ENCODE peak calls at places on chromosomes 6 and 20, in four cellular contexts. One of them, this sample, is unnamed.

GRCh38 chr6:113654396-113654795 is 202.7 kb upstream of the MARCKS start:
- DNase-seq in RWPE1: peak
- DNase-seq in K562: no peak
- DNase-seq in natural killer cell: no peak
- DNase-seq in this sample: no peak

GRCh38 chr6:157990321-157991066 is 8.8 kb downstream of the SYNJ2 start:
- DNase-seq in RWPE1: no peak
- DNase-seq in K562: no peak
- DNase-seq in natural killer cell: no peak
- DNase-seq in this sample: no peak

GRCh38 chr6:28105286-28105685 is 19.1 kb upstream of the ZSCAN16 start:
- DNase-seq in RWPE1: peak
- DNase-seq in K562: peak
- DNase-seq in natural killer cell: no peak
- DNase-seq in this sample: no peak

GRCh38 chr6:126188271-126188909 is 151.5 kb upstream of the CENPW start:
- DNase-seq in RWPE1: no peak
- DNase-seq in K562: no peak
- DNase-seq in natural killer cell: no peak
- DNase-seq in this sample: no peak

GRCh38 chr6:156773476-156773875 is 3.7 kb upstream of the ARID1B start:
- DNase-seq in RWPE1: no peak
- DNase-seq in K562: no peak
- DNase-seq in natural killer cell: no peak
- DNase-seq in this sample: no peak

GRCh38 chr20:43971233-43971632 is 56.6 kb downstream of the TOX2 start:
- DNase-seq in RWPE1: no peak
- DNase-seq in K562: no peak
- DNase-seq in natural killer cell: no peak
- DNase-seq in this sample: no peak

GRCh38 chr20:46084805-46085792 is 4.7 kb downstream of the NCOA5 start:
- DNase-seq in RWPE1: peak
- DNase-seq in K562: peak
- DNase-seq in natural killer cell: no peak
- DNase-seq in this sample: no peak

GRCh38 chr6:109434456-109434855 is 6.0 kb downstream of the PPIL6 start:
- DNase-seq in RWPE1: no peak
- DNase-seq in K562: no peak
- DNase-seq in natural killer cell: no peak
- DNase-seq in this sample: no peak

GRCh38 chr20:63578224-63579016 is 4.4 kb upstream of the HELZ2 start:
- DNase-seq in RWPE1: no peak
- DNase-seq in K562: no peak
- DNase-seq in natural killer cell: no peak
- DNase-seq in this sample: no peak

GRCh38 chr6:44016131-44016870 is 111.0 kb downstream of the MRPL14 start:
- DNase-seq in RWPE1: no peak
- DNase-seq in K562: no peak
- DNase-seq in natural killer cell: no peak
- DNase-seq in this sample: no peak

GRCh38 chr6:64330694-64331309 is 695.2 kb downstream of the PHF3 start:
- DNase-seq in RWPE1: peak
- DNase-seq in K562: no peak
- DNase-seq in natural killer cell: no peak
- DNase-seq in this sample: peak

GRCh38 chr6:157699777-157700636 is 123.0 kb upstream of the SNX9 start:
- DNase-seq in RWPE1: no peak
- DNase-seq in K562: no peak
- DNase-seq in natural killer cell: no peak
- DNase-seq in this sample: no peak

GRCh38 chr20:36084897-36085617 is 69.5 kb upstream of the EPB41L1 start:
- DNase-seq in RWPE1: peak
- DNase-seq in K562: peak
- DNase-seq in natural killer cell: no peak
- DNase-seq in this sample: no peak

GRCh38 chr6:31138982-31139381 is at the start of gene PSORS1C2:
- DNase-seq in RWPE1: no peak
- DNase-seq in K562: no peak
- DNase-seq in natural killer cell: no peak
- DNase-seq in this sample: no peak

GRCh38 chr20:17646209-17646717 is 35.8 kb downstream of the RRBP1 start:
- DNase-seq in RWPE1: no peak
- DNase-seq in K562: no peak
- DNase-seq in natural killer cell: no peak
- DNase-seq in this sample: no peak

DNA sequence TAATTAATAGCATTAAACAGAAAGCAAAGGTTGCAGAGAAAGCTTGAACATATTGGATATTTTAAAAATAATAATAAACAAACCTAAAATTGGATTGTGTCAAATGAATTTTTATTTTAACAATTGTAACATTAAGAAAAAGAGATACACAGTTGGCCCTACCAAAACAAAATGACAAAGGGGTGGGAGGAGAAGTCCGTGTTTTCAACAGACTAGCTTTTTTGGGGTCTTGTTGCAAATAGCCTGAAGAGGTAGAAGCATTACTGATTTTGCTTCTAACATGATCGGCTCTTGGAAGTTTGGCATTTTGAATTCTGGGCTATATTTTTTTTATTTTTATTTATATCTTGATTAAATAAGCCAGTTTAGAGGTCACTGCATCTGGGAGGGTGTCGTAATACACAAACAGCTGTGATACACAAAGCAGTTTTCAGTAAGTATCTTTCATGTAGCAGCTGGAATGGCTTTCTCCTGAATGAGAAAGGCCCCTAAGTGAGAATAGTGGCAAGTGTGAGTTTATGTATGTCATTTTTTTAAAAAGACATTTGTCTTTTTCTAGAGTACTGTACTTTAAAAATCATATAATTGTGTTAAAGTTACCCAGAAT is 85.5 kb upstream of the ZNF217 start:
- DNase-seq in RWPE1: no peak
- DNase-seq in K562: no peak
- DNase-seq in natural killer cell: no peak
- DNase-seq in this sample: no peak
- TF ChIP-seq CTCF in RWPE1: no peak
- TF ChIP-seq CTCF in K562: no peak
- TF ChIP-seq CTCF in natural killer cell: no peak
- TF ChIP-seq CTCF in this sample: no peak

GRCh38 chr6:38937839-38938613 is 110.6 kb upstream of the GLP1R start:
- DNase-seq in RWPE1: no peak
- DNase-seq in K562: no peak
- DNase-seq in natural killer cell: no peak
- DNase-seq in this sample: no peak

GRCh38 chr6:38935051-38935450 is 113.5 kb upstream of the GLP1R start:
- DNase-seq in RWPE1: no peak
- DNase-seq in K562: no peak
- DNase-seq in natural killer cell: no peak
- DNase-seq in this sample: no peak

GRCh38 chr6:38938741-38939140 is 109.8 kb upstream of the GLP1R start:
- DNase-seq in RWPE1: no peak
- DNase-seq in K562: no peak
- DNase-seq in natural killer cell: no peak
- DNase-seq in this sample: no peak

GRCh38 chr6:38929560-38929959 is 119.0 kb upstream of the GLP1R start:
- DNase-seq in RWPE1: no peak
- DNase-seq in K562: no peak
- DNase-seq in natural killer cell: no peak
- DNase-seq in this sample: no peak

DNA sequence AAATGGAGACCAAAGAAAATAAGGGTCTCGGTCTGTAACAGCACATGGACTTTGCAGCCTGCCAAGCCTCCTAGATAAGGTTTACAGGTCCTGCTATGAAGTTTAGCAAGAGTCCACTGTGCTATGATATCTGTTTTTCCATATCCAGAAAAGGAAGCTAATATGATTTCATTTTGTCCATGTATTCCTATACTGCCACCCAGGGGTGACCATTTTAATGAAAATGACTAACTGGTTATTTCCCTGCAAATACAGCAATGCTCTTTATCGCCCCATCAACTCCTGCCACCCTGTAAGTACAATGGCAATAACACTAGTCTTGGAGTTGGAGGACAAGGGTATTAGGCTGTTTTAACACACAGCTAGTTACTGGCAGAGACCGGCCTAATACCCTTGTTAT is 115.2 kb upstream of the GLP1R start:
- DNase-seq in RWPE1: peak
- DNase-seq in K562: peak
- DNase-seq in natural killer cell: no peak
- DNase-seq in this sample: no peak
- TF ChIP-seq CTCF in RWPE1: peak
- TF ChIP-seq CTCF in K562: peak
- TF ChIP-seq CTCF in natural killer cell: peak
- TF ChIP-seq CTCF in this sample: no peak

DNA sequence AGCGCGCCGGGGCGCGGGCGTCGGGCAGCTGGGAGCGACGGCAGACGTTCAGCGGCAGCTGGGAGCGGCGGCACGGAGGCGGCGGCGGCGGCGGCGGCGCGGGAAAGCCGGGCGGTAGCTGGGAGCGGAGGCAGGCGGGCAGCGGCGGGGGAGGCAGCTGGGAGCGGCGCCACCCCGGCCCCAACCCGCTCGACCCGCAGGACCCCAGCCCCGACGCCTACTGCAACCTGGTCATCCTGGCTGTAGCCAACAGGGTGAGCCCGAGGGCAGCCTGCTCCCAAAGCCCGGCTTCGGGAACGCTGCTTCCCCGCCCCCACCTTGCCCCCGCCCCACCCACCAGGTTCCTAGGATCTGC is 8.9 kb downstream of the CCM2L start:
- DNase-seq in RWPE1: peak
- DNase-seq in K562: peak
- DNase-seq in natural killer cell: no peak
- DNase-seq in this sample: peak
- TF ChIP-seq CTCF in RWPE1: peak
- TF ChIP-seq CTCF in K562: no peak
- TF ChIP-seq CTCF in natural killer cell: no peak
- TF ChIP-seq CTCF in this sample: no peak

DNA sequence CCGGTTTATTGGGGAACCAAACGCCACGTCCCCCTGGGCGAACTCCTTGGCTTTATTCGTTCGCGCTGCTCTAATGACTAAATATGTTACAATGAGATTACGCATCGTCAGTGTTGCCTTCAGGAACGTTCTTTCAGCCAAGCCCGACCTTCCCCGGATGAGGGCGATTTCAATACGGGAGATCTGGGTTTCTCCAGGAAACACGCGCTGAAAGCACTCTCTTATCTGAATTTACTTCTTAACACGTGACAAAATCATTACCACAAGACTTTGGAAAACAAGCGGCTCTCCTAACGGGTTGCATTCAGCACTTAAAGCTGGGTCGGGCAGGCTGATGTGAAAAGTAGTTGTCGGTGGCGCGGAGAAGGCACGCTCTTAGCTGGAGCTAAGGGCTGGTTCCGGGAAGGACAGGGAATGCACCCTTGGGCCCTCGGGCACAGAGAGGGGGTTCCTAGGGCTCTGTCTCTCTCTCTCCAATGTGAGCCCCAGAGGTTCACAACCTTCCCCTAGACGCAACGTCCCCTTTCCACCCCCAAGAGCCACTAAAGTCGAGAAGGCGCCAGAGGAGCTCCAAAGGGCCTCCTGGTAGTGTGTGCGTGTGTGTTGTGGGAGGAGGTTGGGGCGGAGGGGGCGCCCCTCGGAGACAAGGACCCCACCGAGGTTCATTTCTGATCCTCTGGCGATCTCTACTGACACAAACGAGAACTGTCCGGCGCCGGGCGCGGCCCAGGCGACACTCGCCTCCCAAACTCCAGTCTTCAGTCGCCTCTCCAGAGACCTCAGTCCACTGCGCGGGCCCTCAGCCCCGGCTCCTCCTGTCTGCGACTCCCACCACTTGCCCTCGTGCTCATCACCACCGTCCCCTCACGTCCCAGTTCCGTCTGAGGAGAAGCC is 7.1 kb upstream of the NKX2-2 start:
- DNase-seq in RWPE1: no peak
- DNase-seq in K562: no peak
- DNase-seq in natural killer cell: no peak
- DNase-seq in this sample: no peak
- TF ChIP-seq CTCF in RWPE1: no peak
- TF ChIP-seq CTCF in K562: no peak
- TF ChIP-seq CTCF in natural killer cell: no peak
- TF ChIP-seq CTCF in this sample: no peak

GRCh38 chr20:58790440-58790839 is 60.3 kb downstream of the GNAS-AS1 start:
- DNase-seq in RWPE1: peak
- DNase-seq in K562: no peak
- DNase-seq in natural killer cell: no peak
- DNase-seq in this sample: no peak
- TF ChIP-seq CTCF in RWPE1: no peak
- TF ChIP-seq CTCF in K562: no peak
- TF ChIP-seq CTCF in natural killer cell: no peak
- TF ChIP-seq CTCF in this sample: no peak

This sample was measured in endothelial cell.